ENCODE peak calls at places on chromosomes 13 and 19, in ten cellular contexts. O is adrenal gland; M is stimulated activated naive CD8-positive, alpha-beta T cell treated with anti-CD3 and anti-CD28 coated beads, Interleukin-15, amount 100 ng/mL, for 72 hours; N is hepatic stellate cell; Y is activated gamma-delta T cell treated with Interleukin-2 at 50 U/mL for 16 hours; X is HT1080; V is Ammon's horn; D is breast epithelium; L is Caco-2; B is Daoy. A is an unnamed sample.

GRCh38 chr19:1429750-1430149 is 8.4 kb upstream of the RPS15 start:
- DNase-seq in O (no peak), M (no peak), N (no peak), Y (no peak), X (no peak), V (no peak), D (no peak), L (peak), B (no peak), A (no peak)

GRCh38 chr13:59178344-59178743 is 985.4 kb downstream of the DIAPH3 start:
- DNase-seq in O (no peak), M (no peak), N (peak), Y (no peak), X (peak), V (no peak), D (no peak), L (no peak), B (no peak), A (peak)

GRCh38 chr13:69970521-69970920 is 137.1 kb upstream of the ATXN8OS start:
- DNase-seq in O (no peak), M (no peak), N (no peak), Y (no peak), X (peak), V (no peak), D (no peak), L (no peak), B (peak), A (peak)

GRCh38 chr13:31722684-31723083 is 16.6 kb upstream of the RXFP2 start:
- DNase-seq in O (no peak), M (no peak), N (no peak), Y (no peak), X (no peak), V (no peak), D (no peak), L (no peak), B (peak), A (no peak)

GRCh38 chr13:51158923-51159322 is 47.8 kb upstream of the C13orf42 start:
- DNase-seq in O (no peak), M (no peak), N (no peak), Y (no peak), X (no peak), V (peak), D (no peak), L (no peak), B (peak), A (no peak)

GRCh38 chr13:68099616-68100015 is 869.5 kb upstream of the PCDH9 start:
- DNase-seq in O (no peak), M (no peak), N (peak), Y (no peak), X (peak), V (no peak), D (no peak), L (no peak), B (no peak), A (peak)

GRCh38 chr13:51058461-51059167 is 52.5 kb downstream of the C13orf42 start:
- DNase-seq in O (no peak), M (no peak), N (no peak), Y (no peak), X (no peak), V (no peak), D (no peak), L (no peak), B (no peak), A (peak)

GRCh38 chr19:4732680-4733114 is 9.1 kb upstream of the DPP9 start:
- DNase-seq in O (no peak), M (peak), N (peak), Y (peak), X (peak), V (peak), D (no peak), L (peak), B (peak), A (no peak)

GRCh38 chr19:31356587-31357314 is 7.5 kb upstream of the TSHZ3 start:
- DNase-seq in O (no peak), M (peak), N (no peak), Y (peak), X (no peak), V (peak), D (no peak), L (no peak), B (peak), A (no peak)

GRCh38 chr19:6481541-6482342 is at the start of gene DENND1C:
- DNase-seq in O (no peak), M (peak), N (no peak), Y (peak), X (no peak), V (peak), D (no peak), L (no peak), B (peak), A (no peak)

GRCh38 chr13:97369269-97369893 is 64.6 kb upstream of the RAP2A start:
- DNase-seq in O (no peak), M (no peak), N (peak), Y (no peak), X (peak), V (no peak), D (no peak), L (no peak), B (no peak), A (no peak)

GRCh38 chr19:38932425-38933179 is 1.9 kb downstream of the MRPS12 start:
- DNase-seq in O (no peak), M (peak), N (no peak), Y (peak), X (peak), V (no peak), D (no peak), L (no peak), B (no peak), A (peak)

GRCh38 chr13:19596960-19597361 is 35.6 kb upstream of the TPTE2 start:
- DNase-seq in O (no peak), M (no peak), N (no peak), Y (no peak), X (peak), V (no peak), D (no peak), L (peak), B (peak), A (no peak)

GRCh38 chr13:23289917-23290357 is 109.2 kb downstream of the SGCG start:
- DNase-seq in O (no peak), M (no peak), N (peak), Y (no peak), X (peak), V (peak), D (no peak), L (no peak), B (peak), A (peak)

GRCh38 chr13:43245374-43245964 is 222.1 kb downstream of the DNAJC15 start:
- DNase-seq in O (no peak), M (no peak), N (peak), Y (no peak), X (peak), V (no peak), D (no peak), L (no peak), B (peak), A (peak)

GRCh38 chr13:23081246-23081645 is 99.5 kb upstream of the SGCG start:
- DNase-seq in O (no peak), M (no peak), N (peak), Y (no peak), X (no peak), V (no peak), D (no peak), L (no peak), B (no peak), A (no peak)

GRCh38 chr13:112992931-112993700 is 24.1 kb downstream of the MCF2L start:
- DNase-seq in O (no peak), M (no peak), N (no peak), Y (no peak), X (no peak), V (no peak), D (no peak), L (no peak), B (no peak), A (no peak)

GRCh38 chr19:19627716-19628498 is at the start of gene LPAR2:
- DNase-seq in O (no peak), M (peak), N (no peak), Y (peak), X (no peak), V (no peak), D (peak), L (peak), B (no peak), A (no peak)

GRCh38 chr13:73216381-73216831 is 157.6 kb downstream of the KLF5 start:
- DNase-seq in O (no peak), M (no peak), N (no peak), Y (no peak), X (no peak), V (no peak), D (no peak), L (no peak), B (no peak), A (no peak)

GRCh38 chr19:6271251-6271650 is 8.5 kb downstream of the MLLT1 start:
- DNase-seq in O (no peak), M (no peak), N (peak), Y (no peak), X (no peak), V (no peak), D (no peak), L (no peak), B (no peak), A (no peak)

GRCh38 chr13:113776231-113777125 is 17.5 kb downstream of the TMEM255B start:
- DNase-seq in O (no peak), M (no peak), N (no peak), Y (no peak), X (no peak), V (no peak), D (no peak), L (no peak), B (no peak), A (no peak)

GRCh38 chr13:79090552-79091159 is 315.4 kb downstream of the RBM26 start:
- DNase-seq in O (no peak), M (no peak), N (no peak), Y (no peak), X (no peak), V (no peak), D (no peak), L (no peak), B (no peak), A (no peak)